ENCODE peak calls at places on chromosome 1, in eight cellular contexts. Q is NCI-H187, S is IMR-90, N is Ammon's horn, A is AG04450, U is NCI-H1417, T is GM20000, J is trophoblast cell. W is an unnamed sample.

GRCh38 chr1:94702440-94702810 is 117.7 kb upstream of the SLC44A3 start:
- DNase-seq in U (no peak), N (no peak), T (no peak), S (peak; percentile 38), A (no peak), J (no peak), Q (no peak), W (peak; percentile 76)

GRCh38 chr1:194512957-194513356 is 1326.5 kb upstream of the B3GALT2 start:
- DNase-seq in U (no peak), Q (no peak), A (no peak), J (no peak), T (no peak), N (no peak), S (peak; percentile 53), W (no peak)

GRCh38 chr1:198932351-198932991 is 293.6 kb downstream of the PTPRC start:
- DNase-seq in T (no peak), S (peak; percentile 75), J (peak; percentile 97), U (peak; percentile 21), N (peak; percentile 72), A (no peak), Q (no peak), W (peak; percentile 26)

GRCh38 chr1:151266315-151266714 is 11.8 kb downstream of the PSMD4 start:
- DNase-seq in Q (no peak), U (no peak), A (no peak), S (no peak), N (no peak), J (no peak), T (no peak), W (no peak)

GRCh38 chr1:101366513-101367215 is 129.8 kb downstream of the S1PR1 start:
- DNase-seq in S (peak; percentile 53), J (no peak), U (no peak), A (peak; percentile 8), Q (no peak), N (no peak), T (no peak), W (peak; percentile 65)

GRCh38 chr1:202036595-202037387 is 26.4 kb downstream of the ELF3 start:
- DNase-seq in A (no peak), Q (no peak), N (no peak), S (no peak), T (no peak), U (no peak), J (no peak), W (no peak)

GRCh38 chr1:2088434-2088833 is 38.2 kb downstream of the PRKCZ start:
- DNase-seq in T (no peak), S (peak; percentile 90), J (peak; percentile 84), N (peak; percentile 46), A (peak; percentile 8), U (no peak), Q (no peak), W (peak; percentile 89)

GRCh38 chr1:37884145-37884544 is 24.8 kb upstream of the MTF1 start:
- DNase-seq in S (no peak), A (no peak), N (no peak), U (no peak), Q (no peak), J (peak; percentile 40), T (no peak), W (no peak)

GRCh38 chr1:200273305-200273704 is 136.5 kb downstream of the ZNF281 start:
- DNase-seq in A (no peak), J (no peak), Q (no peak), N (no peak), U (no peak), S (no peak), T (no peak), W (no peak)

GRCh38 chr1:23728997-23729390 is 14.3 kb upstream of the ELOA start:
- DNase-seq in J (no peak), N (no peak), Q (no peak), A (no peak), S (no peak), T (no peak), U (no peak), W (no peak)